ENCODE peak calls at places on chromosome 7, in four cellular contexts. O is immature natural killer cell; J is activated naive CD8-positive, alpha-beta T cell treated with anti-CD3 and anti-CD28 coated beads for 36 hours; L is NCI-H2081. N is an unnamed sample.

GRCh38 chr7:25169683-25170082 is 44.6 kb upstream of the CYCS start:
- DNase-seq in O (no peak), J (no peak), L (no peak), N (no peak)

GRCh38 chr7:108094375-108094774 is 35.8 kb downstream of the LAMB4 start:
- DNase-seq in O (no peak), J (no peak), L (no peak), N (no peak)

GRCh38 chr7:68176974-68177373 is 1180.3 kb downstream of the TYW1 start:
- DNase-seq in O (no peak), J (peak; percentile 2), L (peak; percentile 83), N (peak; percentile 9)

GRCh38 chr7:8160250-8160649 is 101.7 kb downstream of the ICA1 start:
- DNase-seq in O (no peak), J (no peak), L (no peak), N (no peak)

GRCh38 chr7:6607651-6608051 is 7.8 kb upstream of the ZNF853 start:
- DNase-seq in O (no peak), J (no peak), L (no peak), N (no peak)

GRCh38 chr7:155227004-155227787 is 70.5 kb upstream of the INSIG1 start:
- DNase-seq in O (no peak), J (no peak), L (no peak), N (no peak)

GRCh38 chr7:141291541-141291940 is 217.7 kb downstream of the TMEM178B start:
- DNase-seq in O (no peak), J (no peak), L (no peak), N (no peak)

GRCh38 chr7:130013241-130013640 is 37.9 kb downstream of the ZC3HC1 start:
- DNase-seq in O (no peak), J (no peak), L (no peak), N (no peak)

GRCh38 chr7:37352974-37353948 is 95.4 kb downstream of the ELMO1 start:
- DNase-seq in O (peak; percentile 55), J (peak; percentile 66), L (no peak), N (peak; percentile 68)

GRCh38 chr7:30894009-30894408 is 17.6 kb upstream of the AQP1 start:
- DNase-seq in O (no peak), J (no peak), L (no peak), N (no peak)

GRCh38 chr7:101116898-101117297 is 10.0 kb upstream of the SERPINE1 start:
- DNase-seq in O (no peak), J (no peak), L (no peak), N (no peak)

GRCh38 chr7:77657427-77658331 is 38.6 kb upstream of the RSBN1L start:
- DNase-seq in O (peak; percentile 28), J (no peak), L (peak; percentile 83), N (peak; percentile 19)

GRCh38 chr7:116863168-116863670 is 832 bp downstream of the CAPZA2 start:
- DNase-seq in O (no peak), J (no peak), L (peak; percentile 63), N (no peak)

N was measured in naive B cell.